ENCODE peak calls at places on chromosomes 3 and 15, in seven cellular contexts. R is NCI-H1436; B is stimulated activated CD8-positive, alpha-beta memory T cell treated with anti-CD3 and anti-CD28 coated beads, Interleukin-15, amount 100 ng/mL, for 24 hours; N is IMR-90; O is HEK293T; S is fibroblast of gingiva; L is endothelial cell. E is an unnamed sample.

GRCh38 chr3:124497487-124497886 is 232.8 kb upstream of the UMPS start:
- DNase-seq in B (no peak), N (no peak), L (no peak), S (no peak), R (no peak), O (no peak), E (no peak)

GRCh38 chr15:29018983-29019875 is 133.5 kb downstream of the APBA2 start:
- DNase-seq in B (no peak), R (no peak), O (no peak), S (no peak), N (no peak), L (no peak), E (no peak)

GRCh38 chr3:124266517-124266916 is 274.6 kb upstream of the ROPN1 start:
- DNase-seq in N (no peak), B (no peak), O (peak), R (peak), L (no peak), S (peak), E (no peak)

GRCh38 chr15:71444866-71445590 is 329.8 kb downstream of the THSD4 start:
- DNase-seq in S (no peak), N (peak), O (no peak), L (no peak), B (no peak), R (no peak), E (peak)

GRCh38 chr15:56236197-56236596 is 7.5 kb downstream of the RFX7 start:
- DNase-seq in N (peak), O (no peak), B (no peak), R (no peak), S (no peak), L (no peak), E (no peak)

GRCh38 chr3:171653701-171654100 is 156.6 kb downstream of the PLD1 start:
- DNase-seq in R (no peak), L (no peak), S (no peak), O (no peak), B (no peak), N (no peak), E (no peak)

GRCh38 chr3:157317895-157318294 is 118.8 kb upstream of the PTX3 start:
- DNase-seq in R (no peak), N (no peak), B (no peak), L (no peak), O (no peak), S (no peak), E (peak)

GRCh38 chr3:172268896-172269295 is 179.4 kb downstream of the GHSR start:
- DNase-seq in R (no peak), N (peak), B (no peak), S (peak), L (no peak), O (no peak), E (no peak)

GRCh38 chr15:41013698-41014414 is 60.6 kb downstream of the CHAC1 start:
- DNase-seq in B (no peak), L (no peak), S (peak), O (no peak), N (peak), R (no peak), E (peak)

GRCh38 chr3:179929091-179929529 is 107.6 kb downstream of the PEX5L start:
- DNase-seq in S (peak), N (peak), L (peak), O (peak), B (no peak), R (peak), E (peak)

GRCh38 chr3:57949779-57950618 is 58.2 kb upstream of the FLNB start:
- DNase-seq in R (no peak), N (no peak), S (no peak), L (no peak), O (no peak), B (no peak), E (peak)

GRCh38 chr3:56682458-56683121 is 475 bp downstream of the TASOR start:
- DNase-seq in N (peak), B (peak), S (peak), O (peak), R (peak), L (peak), E (peak)

GRCh38 chr15:90903733-90904536 is 833 bp downstream of the MAN2A2 start:
- DNase-seq in R (no peak), O (peak), B (no peak), N (no peak), L (peak), S (no peak), E (no peak)

GRCh38 chr3:53032609-53033008 is 13.3 kb downstream of the SFMBT1 start:
- DNase-seq in L (no peak), N (no peak), O (no peak), S (no peak), R (no peak), B (no peak), E (no peak)

GRCh38 chr15:56758770-56759449 is 25.6 kb upstream of the ZNF280D start:
- DNase-seq in S (peak), O (no peak), L (no peak), B (no peak), N (peak), R (no peak), E (peak)

GRCh38 chr15:69340243-69340991 is 41.7 kb downstream of the PAQR5 start:
- DNase-seq in S (no peak), N (no peak), B (no peak), R (no peak), L (no peak), O (no peak), E (no peak)

GRCh38 chr15:63292771-63293170 is 15.4 kb downstream of the APH1B start:
- DNase-seq in L (no peak), S (peak), N (peak), B (no peak), R (no peak), O (no peak), E (peak)

GRCh38 chr3:30343861-30344260 is 262.5 kb upstream of the TGFBR2 start:
- DNase-seq in R (no peak), S (no peak), N (no peak), O (no peak), L (no peak), B (no peak), E (no peak)

GRCh38 chr3:106336619-106337018 is 467.8 kb upstream of the CBLB start:
- DNase-seq in S (no peak), L (no peak), B (no peak), N (no peak), O (no peak), R (no peak), E (no peak)

GRCh38 chr3:177777699-177778098 is 580.4 kb upstream of the TBL1XR1 start:
- DNase-seq in L (peak), S (no peak), B (no peak), O (peak), N (peak), R (peak), E (peak)

GRCh38 chr3:194166682-194167479 is 30.9 kb downstream of the HES1 start:
- DNase-seq in B (no peak), L (no peak), N (no peak), S (no peak), R (no peak), O (no peak), E (no peak)

GRCh38 chr3:4751057-4752051 is 227.9 kb upstream of the BHLHE40 start:
- DNase-seq in R (no peak), O (no peak), S (peak), B (no peak), L (no peak), N (peak), E (peak)

GRCh38 chr3:145981057-145981456 is 179.9 kb downstream of the PLOD2 start:
- DNase-seq in O (no peak), B (no peak), R (no peak), L (no peak), N (no peak), S (no peak), E (no peak)

GRCh38 chr15:70065006-70065722 is 32.6 kb downstream of the TLE3 start:
- DNase-seq in L (no peak), S (no peak), N (no peak), B (no peak), R (no peak), O (no peak), E (no peak)

GRCh38 chr3:71107926-71108325 is 475.6 kb downstream of the FOXP1 start:
- DNase-seq in B (no peak), S (peak), O (no peak), R (no peak), L (no peak), N (peak), E (no peak)

GRCh38 chr3:113783980-113784379 is 37.1 kb downstream of the ATP6V1A start:
- DNase-seq in B (no peak), R (no peak), O (no peak), L (peak), N (no peak), S (no peak), E (no peak)

GRCh38 chr3:37968784-37969600 is 21.6 kb upstream of the VILL start:
- DNase-seq in B (no peak), L (no peak), S (peak), N (no peak), R (no peak), O (no peak), E (no peak)

GRCh38 chr3:156207802-156208685 is 87.7 kb downstream of the KCNAB1 start:
- DNase-seq in B (no peak), S (no peak), O (no peak), N (peak), L (no peak), R (no peak), E (peak)

GRCh38 chr3:22117751-22118346 is 366.8 kb upstream of the ZNF385D start:
- DNase-seq in N (peak), R (no peak), S (peak), L (no peak), O (peak), B (no peak), E (peak)

GRCh38 chr15:57205999-57206398 is 170.3 kb upstream of the CGNL1 start:
- DNase-seq in N (no peak), L (no peak), O (no peak), S (no peak), R (peak), B (no peak), E (no peak)